ENCODE peak calls at places on chromosomes 6 and 20, in seven cellular contexts. B is CD14-positive monocyte, M is T-cell, A is NCI-H1105, N is NCI-H446 treated with DMSO at 0.1 percent for 48 hours, S is heart right ventricle, U is coronary artery. W is an unnamed sample.
A peak's percentile ranks its signal among the peaks of the same experiment; 100 is the strongest.

GRCh38 chr6:43840490-43841218 is 70.6 kb downstream of the VEGFA start:
- DNase-seq in B (no peak), M (no peak), A (no peak), N (no peak), S (no peak), U (no peak), W (no peak)

GRCh38 chr20:36153754-36154695 is 515 bp upstream of the EPB41L1 start:
- DNase-seq in B (no peak), M (peak; percentile 16), A (peak; percentile 73), N (peak; percentile 47), S (peak; percentile 91), U (peak; percentile 85), W (peak; percentile 91)

GRCh38 chr20:10466325-10466724 is 31.2 kb downstream of the SLX4IP start:
- DNase-seq in B (no peak), M (no peak), A (no peak), N (no peak), S (peak; percentile 25), U (no peak), W (no peak)

GRCh38 chr6:37343248-37343647 is 10.5 kb upstream of the RNF8 start:
- DNase-seq in B (no peak), M (no peak), A (no peak), N (no peak), S (no peak), U (no peak), W (no peak)

GRCh38 chr6:45921703-45922270 is 93.9 kb downstream of the CLIC5 start:
- DNase-seq in B (no peak), M (no peak), A (no peak), N (no peak), S (peak; percentile 59), U (no peak), W (no peak)

GRCh38 chr20:45044084-45044573 is 56.8 kb downstream of the KCNS1 start:
- DNase-seq in B (no peak), M (peak; percentile 39), A (peak; percentile 58), N (peak; percentile 68), S (peak; percentile 35), U (no peak), W (no peak)

GRCh38 chr6:134532694-134533624 is 215.0 kb upstream of the SGK1 start:
- DNase-seq in B (no peak), M (no peak), A (no peak), N (no peak), S (no peak), U (no peak), W (no peak)

GRCh38 chr6:2103644-2104523 is 141.5 kb downstream of the GMDS start:
- DNase-seq in B (no peak), M (no peak), A (peak; percentile 30), N (peak; percentile 33), S (no peak), U (no peak), W (no peak)

GRCh38 chr6:90411292-90411781 is 114.7 kb upstream of the BACH2 start:
- DNase-seq in B (no peak), M (peak; percentile 35), A (no peak), N (no peak), S (no peak), U (no peak), W (no peak)

GRCh38 chr6:169371344-169372144 is 117.9 kb upstream of the THBS2 start:
- DNase-seq in B (no peak), M (no peak), A (no peak), N (no peak), S (no peak), U (no peak), W (no peak)

GRCh38 chr20:32289661-32290431 is 12.4 kb downstream of the KIF3B start:
- DNase-seq in B (no peak), M (no peak), A (no peak), N (no peak), S (no peak), U (no peak), W (no peak)

GRCh38 chr20:9759392-9759791 is 79.5 kb downstream of the PAK5 start:
- DNase-seq in B (no peak), M (no peak), A (no peak), N (no peak), S (no peak), U (no peak), W (no peak)

GRCh38 chr20:6169251-6169650 is 46.4 kb upstream of the FERMT1 start:
- DNase-seq in B (no peak), M (no peak), A (no peak), N (no peak), S (no peak), U (no peak), W (no peak)

GRCh38 chr6:155765275-155766194 is 309.9 kb upstream of the NOX3 start:
- DNase-seq in B (no peak), M (no peak), A (no peak), N (no peak), S (no peak), U (no peak), W (no peak)

GRCh38 chr20:10708342-10709185 is 34.8 kb upstream of the JAG1 start:
- DNase-seq in B (no peak), M (no peak), A (no peak), N (no peak), S (no peak), U (no peak), W (no peak)

GRCh38 chr20:9609892-9610502 is 95.6 kb downstream of the LAMP5 start:
- DNase-seq in B (peak; percentile 55), M (no peak), A (peak; percentile 68), N (peak; percentile 67), S (peak; percentile 55), U (no peak), W (no peak)